ENCODE peak calls at places on chromosome 6, in nine cellular contexts. V is SW480; H is M059J; A is substantia nigra; J is activated T-helper 2 cell treated with anti-CD3 and anti-CD28 coated beads, Interferon-gamma antibody, Interleukin-2, Interleukin-4, amounts not matched to agents 10 μg/mL and 5 μg/mL and 100 μg/mL, durations not matched to agents 14 hours and 24 hours and 36 hours; G is H9; Z is hepatic stellate cell; R is stimulated activated CD4-positive, alpha-beta T cell treated with anti-CD3 and anti-CD28 coated beads, TNF-alpha, amount 100 ng/mL, for 4 hours; X is stomach. P is an unnamed sample.

GRCh38 chr6:4355241-4355640 is 219.9 kb upstream of the ECI2 start:
- DNase-seq in R (no peak), X (peak; percentile 18), J (no peak), Z (peak; percentile 70), V (no peak), H (peak; percentile 97), A (no peak), G (no peak), P (no peak)

GRCh38 chr6:129661478-129662405 is 48.2 kb downstream of the ARHGAP18 start:
- DNase-seq in R (no peak), H (no peak), G (no peak), X (no peak), A (no peak), V (peak; percentile 20), Z (no peak), J (no peak), P (no peak)

GRCh38 chr6:16665992-16666391 is 95.3 kb downstream of the ATXN1 start:
- DNase-seq in G (no peak), Z (no peak), V (no peak), R (no peak), A (no peak), H (no peak), X (no peak), J (no peak), P (no peak)

GRCh38 chr6:134848076-134848475 is 101.8 kb downstream of the ALDH8A1 start:
- DNase-seq in X (no peak), G (no peak), A (no peak), J (no peak), R (no peak), V (no peak), H (no peak), Z (no peak), P (no peak)

GRCh38 chr6:129644567-129645015 is 65.4 kb downstream of the ARHGAP18 start:
- DNase-seq in J (no peak), X (no peak), A (no peak), V (no peak), H (peak; percentile 73), Z (no peak), R (no peak), G (no peak), P (no peak)

GRCh38 chr6:36679043-36679821 is 718 bp downstream of the CDKN1A start:
- DNase-seq in J (peak; percentile 30), X (peak; percentile 78), A (peak; percentile 14), V (peak; percentile 54), G (no peak), H (peak; percentile 82), Z (no peak), R (no peak), P (no peak)

GRCh38 chr6:54892831-54893230 is 46.3 kb downstream of the FAM83B start:
- DNase-seq in X (no peak), J (no peak), H (peak; percentile 69), Z (no peak), R (no peak), V (no peak), A (no peak), G (no peak), P (no peak)

GRCh38 chr6:75478929-75479328 is 14.7 kb downstream of the FILIP1 start:
- DNase-seq in J (no peak), G (no peak), X (no peak), H (no peak), R (no peak), A (no peak), V (no peak), Z (no peak), P (no peak)

GRCh38 chr6:5762561-5762968 is 244.2 kb downstream of the NRN1 start:
- DNase-seq in J (no peak), X (no peak), R (no peak), V (no peak), H (no peak), G (no peak), Z (no peak), A (no peak), P (no peak)